ENCODE peak calls at places on chromosomes 11 and 22, in ten cellular contexts. X, C, B, G, P, Q, R, A, N and F are unnamed samples.

GRCh38 chr11:84056696-84057095 is 770.5 kb upstream of the CCDC90B start:
- DNase-seq in X (no peak), C (no peak), B (no peak), G (no peak), P (no peak), Q (no peak), R (no peak), A (no peak), N (no peak), F (no peak)

GRCh38 chr22:50035131-50035881 is 22.7 kb upstream of the IL17REL start:
- DNase-seq in X (no peak), C (no peak), B (no peak), G (no peak), P (no peak), Q (no peak), R (no peak), A (peak; percentile 62), N (no peak), F (no peak)

GRCh38 chr11:121300972-121301699 is 8.6 kb downstream of the SC5D start:
- DNase-seq in X (no peak), C (no peak), B (no peak), G (no peak), P (no peak), Q (no peak), R (no peak), A (no peak), N (no peak), F (no peak)

GRCh38 chr11:15206791-15207190 is 92.1 kb downstream of the INSC start:
- DNase-seq in X (no peak), C (no peak), B (no peak), G (no peak), P (no peak), Q (no peak), R (no peak), A (no peak), N (no peak), F (no peak)

GRCh38 chr11:129195682-129196081 is 3.6 kb upstream of the ARHGAP32 start:
- DNase-seq in X (no peak), C (no peak), B (no peak), G (no peak), P (no peak), Q (no peak), R (no peak), A (no peak), N (no peak), F (no peak)

GRCh38 chr11:77276271-77276670 is 25.2 kb downstream of the GDPD4 start:
- DNase-seq in X (no peak), C (no peak), B (no peak), G (no peak), P (no peak), Q (no peak), R (no peak), A (no peak), N (no peak), F (no peak)

GRCh38 chr22:27405672-27406388 is 395.7 kb downstream of the MN1 start:
- DNase-seq in X (peak; percentile 82), C (peak; percentile 48), B (peak; percentile 57), G (peak; percentile 65), P (peak; percentile 31), Q (peak; percentile 52), R (peak; percentile 60), A (peak; percentile 74), N (no peak), F (peak; percentile 72)

GRCh38 chr22:22060200-22061084 is 77.9 kb upstream of the TOP3B start:
- DNase-seq in X (peak; percentile 52), C (peak; percentile 44), B (peak; percentile 44), G (peak; percentile 37), P (peak; percentile 58), Q (peak; percentile 56), R (peak; percentile 79), A (peak; percentile 83), N (peak; percentile 24), F (no peak)

GRCh38 chr11:45089251-45089650 is 57.2 kb upstream of the PRDM11 start:
- DNase-seq in X (peak; percentile 88), C (peak; percentile 43), B (peak; percentile 59), G (peak; percentile 87), P (peak; percentile 71), Q (peak; percentile 52), R (no peak), A (no peak), N (no peak), F (peak; percentile 94)

GRCh38 chr22:42214625-42215415 is 55.6 kb downstream of the TCF20 start:
- DNase-seq in X (no peak), C (no peak), B (no peak), G (peak; percentile 28), P (no peak), Q (no peak), R (no peak), A (no peak), N (no peak), F (no peak)

GRCh38 chr11:16184588-16184987 is 171.8 kb downstream of the SOX6 start:
- DNase-seq in X (peak; percentile 11), C (peak; percentile 86), B (peak; percentile 14), G (no peak), P (no peak), Q (peak; percentile 27), R (no peak), A (no peak), N (peak; percentile 52), F (no peak)

GRCh38 chr11:95764267-95764898 is 25.2 kb downstream of the FAM76B start:
- DNase-seq in X (no peak), C (peak; percentile 45), B (no peak), G (no peak), P (no peak), Q (no peak), R (no peak), A (no peak), N (no peak), F (no peak)

GRCh38 chr22:49081261-49081666 is 746.4 kb downstream of the BRD1 start:
- DNase-seq in X (no peak), C (no peak), B (no peak), G (no peak), P (no peak), Q (no peak), R (no peak), A (peak; percentile 63), N (no peak), F (no peak)

GRCh38 chr11:92888701-92889100 is 80.8 kb upstream of the MTNR1B start:
- DNase-seq in X (no peak), C (no peak), B (no peak), G (no peak), P (no peak), Q (no peak), R (no peak), A (no peak), N (no peak), F (no peak)

GRCh38 chr22:37896181-37896592 is 9.9 kb upstream of the MICALL1 start:
- DNase-seq in X (no peak), C (no peak), B (peak; percentile 59), G (no peak), P (no peak), Q (peak; percentile 35), R (no peak), A (no peak), N (no peak), F (no peak)

DNA sequence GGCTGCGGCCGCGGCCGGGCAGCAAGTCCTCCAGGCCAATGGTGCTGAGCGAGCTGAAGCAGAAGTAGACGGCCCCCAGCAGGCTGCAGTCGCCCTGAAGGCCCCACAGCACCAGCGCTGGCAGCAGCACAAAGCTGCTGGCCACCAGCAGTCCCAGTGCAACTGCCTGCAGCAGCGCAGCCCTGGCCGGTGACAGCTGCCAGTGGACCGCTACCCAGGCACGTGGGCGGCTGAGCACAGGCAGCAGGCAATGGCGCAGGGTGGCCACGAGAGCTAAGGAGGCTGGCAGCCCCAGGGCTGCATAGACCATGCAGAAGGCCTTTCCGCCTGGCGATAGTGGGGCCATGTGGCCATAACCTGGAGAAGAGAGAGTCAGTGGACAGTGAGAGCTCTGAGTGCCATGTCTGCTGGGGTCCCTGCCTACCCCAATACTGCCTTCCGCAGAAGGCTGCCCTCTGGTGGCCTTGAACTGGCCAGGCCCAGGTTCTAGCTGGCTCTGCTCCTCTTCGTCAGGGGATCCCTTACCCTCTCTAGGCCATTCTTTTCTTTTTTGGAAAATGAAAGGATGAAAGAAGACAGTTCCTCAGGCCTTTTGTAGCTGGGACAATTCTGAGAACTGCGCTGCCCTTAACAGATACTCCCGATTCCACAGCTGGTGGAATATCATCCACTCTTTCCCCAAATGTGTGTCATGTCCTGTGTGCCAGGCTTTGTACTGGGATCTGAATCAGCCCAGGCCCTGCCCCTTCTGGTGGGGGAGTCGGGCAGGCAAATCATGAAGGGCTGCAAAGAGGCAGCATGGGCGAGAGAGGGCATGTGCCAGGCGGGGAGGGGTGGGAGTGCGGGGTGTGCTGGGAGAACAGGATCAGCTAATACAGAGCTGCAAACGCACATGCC is 1.8 kb downstream of the KCNK7 start:
- DNase-seq in X (peak; percentile 43), C (no peak), B (peak; percentile 49), G (no peak), P (no peak), Q (no peak), R (no peak), A (no peak), N (no peak), F (no peak)
- H3K27ac ChIP-seq in X (no peak overlapping the region), C (no peak overlapping the region), B (peak overlapping the region; percentile 52), G (peak overlapping the region; percentile 91), P (no peak overlapping the region), Q (no peak overlapping the region), R (no peak overlapping the region), A (no peak overlapping the region), N (no peak overlapping the region), F (no peak overlapping the region)

DNA sequence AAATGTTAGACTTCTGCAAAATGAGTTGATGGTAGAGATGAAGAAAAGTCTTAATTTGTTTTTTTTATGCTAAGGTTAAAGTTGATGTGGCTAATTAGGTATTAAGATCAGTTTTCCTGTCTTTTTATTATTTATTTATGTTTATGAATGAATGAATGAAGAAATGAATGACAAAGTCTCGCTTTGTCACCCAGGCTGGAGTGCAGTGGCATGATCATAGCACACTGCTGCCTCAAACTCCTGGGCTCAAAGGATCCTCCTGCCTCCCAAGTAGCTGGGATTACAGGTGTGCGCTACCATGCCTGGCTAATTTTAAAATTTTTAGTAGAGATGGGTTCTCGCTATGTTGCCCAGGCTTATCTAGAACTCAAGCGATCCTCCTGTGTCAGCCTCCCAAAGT is 29.2 kb downstream of the MTMR3 start:
- DNase-seq in X (no peak), C (no peak), B (no peak), G (no peak), P (no peak), Q (no peak), R (no peak), A (no peak), N (no peak), F (no peak)
- H3K4me1 ChIP-seq in X (peaks cover 36% of the 10 kb centered on the region), C (peaks cover 68% of the 10 kb centered on the region), B (peaks cover 32% of the 10 kb centered on the region), G (peaks cover 100% of the 10 kb centered on the region), P (peaks cover 3% of the 10 kb centered on the region), Q (peaks cover 7% of the 10 kb centered on the region), R (peaks cover 71% of the 10 kb centered on the region), A (peaks cover 76% of the 10 kb centered on the region), N (peaks cover 42% of the 10 kb centered on the region), F (peaks cover 11% of the 10 kb centered on the region)

GRCh38 chr11:65780770-65781151 is at the start of gene AP5B1:
- DNase-seq in X (peak; percentile 84), C (peak; percentile 61), B (peak; percentile 83), G (peak; percentile 74), P (peak; percentile 57), Q (peak; percentile 73), R (peak; percentile 79), A (peak; percentile 90), N (no peak), F (no peak)
- H3K27ac ChIP-seq in X (peak within 1 kb of the TSS; percentile 85), C (peak within 1 kb of the TSS; percentile 98), B (peak within 1 kb of the TSS; percentile 91), G (peak within 1 kb of the TSS; percentile 79), P (peak within 1 kb of the TSS; percentile 72), Q (peak within 1 kb of the TSS; percentile 88), R (peak within 1 kb of the TSS; percentile 94), A (peak within 1 kb of the TSS; percentile 92), N (peak within 1 kb of the TSS; percentile 85), F (peak within 1 kb of the TSS; percentile 66)

GRCh38 chr11:27215471-27216267 is 147.3 kb downstream of the CCDC34 start:
- DNase-seq in X (peak; percentile 50), C (no peak), B (no peak), G (no peak), P (peak; percentile 73), Q (peak; percentile 13), R (peak; percentile 76), A (peak; percentile 76), N (no peak), F (no peak)
- H3K4me1 ChIP-seq in X (peaks cover 45% of the 10 kb centered on the region), C (peaks cover 64% of the 10 kb centered on the region), B (peaks cover 12% of the 10 kb centered on the region), G (peaks cover 46% of the 10 kb centered on the region), P (peaks cover 16% of the 10 kb centered on the region), Q (no peaks in the 10 kb centered on the region), R (peaks cover 57% of the 10 kb centered on the region), A (peaks cover 31% of the 10 kb centered on the region), N (peaks cover 45% of the 10 kb centered on the region), F (no peaks in the 10 kb centered on the region)